ENCODE peak calls at places on chromosome 7, in five cellular contexts. D is MM.1S; P is stimulated activated CD4-positive, alpha-beta T cell treated with anti-CD3 and anti-CD28 coated beads, Interleukin-2, amount 100 ng/mL, for 48 hours; K is NCI-H774; T is left cardiac atrium. U is an unnamed sample.

GRCh38 chr7:4683043-4683883 is 1.2 kb downstream of the FOXK1 start:
- DNase-seq in D (no peak), P (peak; percentile 7), K (no peak), T (peak; percentile 45), U (no peak)

GRCh38 chr7:75623390-75624133 is 115.2 kb downstream of the HIP1 start:
- DNase-seq in D (no peak), P (no peak), K (no peak), T (peak; percentile 29), U (no peak)

GRCh38 chr7:27198871-27199801 is 755 bp downstream of the HOXA13 start:
- DNase-seq in D (no peak), P (no peak), K (no peak), T (no peak), U (no peak)

GRCh38 chr7:35334511-35334910 is 80.6 kb upstream of the TBX20 start:
- DNase-seq in D (no peak), P (no peak), K (no peak), T (no peak), U (no peak)

GRCh38 chr7:138837627-138838026 is 39.6 kb upstream of the ATP6V0A4 start:
- DNase-seq in D (no peak), P (no peak), K (peak; percentile 60), T (peak; percentile 62), U (peak; percentile 87)

GRCh38 chr7:107147464-107148214 is 21.2 kb upstream of the HBP1 start:
- DNase-seq in D (peak; percentile 68), P (no peak), K (no peak), T (no peak), U (no peak)

GRCh38 chr7:23277359-23277989 is 21.7 kb upstream of the MALSU1 start:
- DNase-seq in D (peak; percentile 72), P (peak; percentile 40), K (peak; percentile 45), T (no peak), U (peak; percentile 61)

GRCh38 chr7:157459966-157460365 is 123.2 kb downstream of the DNAJB6 start:
- DNase-seq in D (no peak), P (no peak), K (no peak), T (no peak), U (no peak)